ENCODE peak calls at places on chromosome 13, in eight cellular contexts. One of them, this sample, is unnamed.

GRCh38 chr13:80217614-80218456 is 123.1 kb downstream of the SPRY2 start:
- DNase-seq in RPMI7951: no peak
- DNase-seq in NCI-H748 treated with DMSO at 0.1 percent for 48 hours: no peak
- DNase-seq in GM18507: no peak
- DNase-seq in kidney: no peak
- DNase-seq in thyroid gland: no peak
- DNase-seq in amniotic epithelial cell: peak
- DNase-seq in KBM-7: no peak
- DNase-seq in this sample: no peak

GRCh38 chr13:101449971-101450748 is 2.3 kb upstream of the ITGBL1 start:
- DNase-seq in RPMI7951: peak
- DNase-seq in NCI-H748 treated with DMSO at 0.1 percent for 48 hours: no peak
- DNase-seq in GM18507: no peak
- DNase-seq in kidney: no peak
- DNase-seq in thyroid gland: no peak
- DNase-seq in amniotic epithelial cell: peak
- DNase-seq in KBM-7: no peak
- DNase-seq in this sample: no peak

GRCh38 chr13:94860981-94861407 is 148.6 kb upstream of the SOX21 start:
- DNase-seq in RPMI7951: peak
- DNase-seq in NCI-H748 treated with DMSO at 0.1 percent for 48 hours: no peak
- DNase-seq in GM18507: no peak
- DNase-seq in kidney: no peak
- DNase-seq in thyroid gland: no peak
- DNase-seq in amniotic epithelial cell: peak
- DNase-seq in KBM-7: peak
- DNase-seq in this sample: peak

GRCh38 chr13:30870049-30870884 is 35.8 kb upstream of the MEDAG start:
- DNase-seq in RPMI7951: peak
- DNase-seq in NCI-H748 treated with DMSO at 0.1 percent for 48 hours: no peak
- DNase-seq in GM18507: no peak
- DNase-seq in kidney: peak
- DNase-seq in thyroid gland: peak
- DNase-seq in amniotic epithelial cell: peak
- DNase-seq in KBM-7: peak
- DNase-seq in this sample: no peak

GRCh38 chr13:85040176-85040660 is 759.0 kb downstream of the SLITRK6 start:
- DNase-seq in RPMI7951: no peak
- DNase-seq in NCI-H748 treated with DMSO at 0.1 percent for 48 hours: peak
- DNase-seq in GM18507: no peak
- DNase-seq in kidney: no peak
- DNase-seq in thyroid gland: no peak
- DNase-seq in amniotic epithelial cell: no peak
- DNase-seq in KBM-7: no peak
- DNase-seq in this sample: no peak

GRCh38 chr13:44243198-44243852 is 130.3 kb upstream of the SERP2 start:
- DNase-seq in RPMI7951: peak
- DNase-seq in NCI-H748 treated with DMSO at 0.1 percent for 48 hours: peak
- DNase-seq in GM18507: no peak
- DNase-seq in kidney: no peak
- DNase-seq in thyroid gland: no peak
- DNase-seq in amniotic epithelial cell: peak
- DNase-seq in KBM-7: peak
- DNase-seq in this sample: peak

GRCh38 chr13:110361365-110361911 is 54.4 kb downstream of the COL4A2 start:
- DNase-seq in RPMI7951: no peak
- DNase-seq in NCI-H748 treated with DMSO at 0.1 percent for 48 hours: no peak
- DNase-seq in GM18507: no peak
- DNase-seq in kidney: peak
- DNase-seq in thyroid gland: peak
- DNase-seq in amniotic epithelial cell: peak
- DNase-seq in KBM-7: no peak
- DNase-seq in this sample: no peak

GRCh38 chr13:80458546-80458945 is 117.6 kb upstream of the SPRY2 start:
- DNase-seq in RPMI7951: no peak
- DNase-seq in NCI-H748 treated with DMSO at 0.1 percent for 48 hours: no peak
- DNase-seq in GM18507: no peak
- DNase-seq in kidney: no peak
- DNase-seq in thyroid gland: no peak
- DNase-seq in amniotic epithelial cell: peak
- DNase-seq in KBM-7: no peak
- DNase-seq in this sample: no peak

GRCh38 chr13:75197803-75198202 is 284.2 kb downstream of the TBC1D4 start:
- DNase-seq in RPMI7951: peak
- DNase-seq in NCI-H748 treated with DMSO at 0.1 percent for 48 hours: no peak
- DNase-seq in GM18507: no peak
- DNase-seq in kidney: no peak
- DNase-seq in thyroid gland: no peak
- DNase-seq in amniotic epithelial cell: no peak
- DNase-seq in KBM-7: no peak
- DNase-seq in this sample: no peak